ENCODE peak calls at places on chromosomes 11 and 22, in four cellular contexts. E, G, U and B are unnamed samples.

GRCh38 chr11:12354750-12355545 is 22.4 kb upstream of the PARVA start:
- DNase-seq in E (no peak), G (no peak), U (no peak), B (no peak)

GRCh38 chr11:128548655-128549255 is 38.6 kb downstream of the ETS1 start:
- DNase-seq in E (peak; percentile 48), G (no peak), U (peak; percentile 79), B (peak; percentile 55)

GRCh38 chr11:87180743-87181142 is 143.0 kb downstream of the TMEM135 start:
- DNase-seq in E (no peak), G (no peak), U (peak; percentile 73), B (peak; percentile 8)

GRCh38 chr11:35454362-35454761 is 35.0 kb upstream of the SLC1A2 start:
- DNase-seq in E (no peak), G (no peak), U (no peak), B (no peak)

GRCh38 chr11:70270877-70271634 is 566 bp downstream of the PPFIA1 start:
- DNase-seq in E (peak; percentile 48), G (no peak), U (peak; percentile 68), B (peak; percentile 56)

GRCh38 chr11:80846979-80847378 is 1406.1 kb upstream of the TENM4 start:
- DNase-seq in E (no peak), G (no peak), U (no peak), B (no peak)

GRCh38 chr11:3745161-3745560 is 52.2 kb downstream of the NUP98 start:
- DNase-seq in E (no peak), G (no peak), U (no peak), B (no peak)

GRCh38 chr11:69644071-69644961 is 3.4 kb downstream of the CCND1 start:
- DNase-seq in E (no peak), G (no peak), U (peak; percentile 93), B (peak; percentile 78)

GRCh38 chr22:30245985-30246901 is at the start of gene LIF:
- DNase-seq in E (no peak), G (no peak), U (peak; percentile 69), B (peak; percentile 74)

GRCh38 chr11:126394036-126394435 is 38.5 kb downstream of the ST3GAL4 start:
- DNase-seq in E (no peak), G (no peak), U (no peak), B (no peak)

GRCh38 chr11:84564180-84564866 is 1062.8 kb downstream of the DLG2 start:
- DNase-seq in E (peak; percentile 69), G (peak; percentile 26), U (peak; percentile 61), B (peak; percentile 55)

GRCh38 chr22:20226760-20227350 is 41.3 kb downstream of the RTN4R start:
- DNase-seq in E (no peak), G (no peak), U (no peak), B (no peak)

GRCh38 chr11:68314886-68315580 is 2.6 kb downstream of the LRP5 start:
- DNase-seq in E (no peak), G (no peak), U (peak; percentile 38), B (peak; percentile 56)

GRCh38 chr11:11227686-11228085 is 125.4 kb downstream of the CSNK2A3 start:
- DNase-seq in E (no peak), G (no peak), U (no peak), B (no peak)

GRCh38 chr11:30016588-30017363 is at the start of gene KCNA4:
- DNase-seq in E (no peak), G (peak; percentile 59), U (peak; percentile 53), B (no peak)

GRCh38 chr11:116576523-116576922 is 196.3 kb downstream of the BUD13 start:
- DNase-seq in E (no peak), G (no peak), U (no peak), B (peak; percentile 28)

GRCh38 chr11:7454854-7455253 is 30.5 kb upstream of the OLFML1 start:
- DNase-seq in E (no peak), G (no peak), U (no peak), B (no peak)

GRCh38 chr11:123145661-123146060 is 49.4 kb downstream of the CLMP start:
- DNase-seq in E (no peak), G (peak; percentile 14), U (no peak), B (peak; percentile 32)

GRCh38 chr11:59076876-59077571 is 9.1 kb upstream of the GLYATL1B start:
- DNase-seq in E (peak; percentile 87), G (no peak), U (no peak), B (no peak)

GRCh38 chr11:128621491-128622136 is 34.3 kb upstream of the ETS1 start:
- DNase-seq in E (no peak), G (no peak), U (peak; percentile 88), B (peak; percentile 98)

GRCh38 chr11:76512851-76513653 is 68.2 kb downstream of the EMSY start:
- DNase-seq in E (peak; percentile 32), G (no peak), U (peak; percentile 68), B (peak; percentile 43)

GRCh38 chr11:132060546-132060945 is 690.1 kb downstream of the NTM start:
- DNase-seq in E (no peak), G (no peak), U (no peak), B (peak; percentile 33)

GRCh38 chr22:19597399-19597735 is 73.2 kb upstream of the CLDN5 start:
- DNase-seq in E (peak; percentile 90), G (no peak), U (no peak), B (no peak)

GRCh38 chr11:74179234-74180126 is 8.4 kb downstream of the PPME1 start:
- DNase-seq in E (no peak), G (no peak), U (no peak), B (peak; percentile 40)

GRCh38 chr11:129937592-129938238 is 42.3 kb upstream of the NFRKB start:
- DNase-seq in E (peak; percentile 30), G (peak; percentile 57), U (no peak), B (no peak)

GRCh38 chr11:119472186-119472855 is 49.3 kb upstream of the THY1 start:
- DNase-seq in E (no peak), G (no peak), U (peak; percentile 32), B (no peak)

GRCh38 chr11:116421529-116422185 is 351.1 kb downstream of the BUD13 start:
- DNase-seq in E (no peak), G (no peak), U (no peak), B (no peak)

GRCh38 chr11:56331861-56332491 is 13.9 kb upstream of the OR8K1 start:
- DNase-seq in E (no peak), G (no peak), U (no peak), B (no peak)

GRCh38 chr11:110645253-110645652 is 67.0 kb downstream of the ARHGAP20 start:
- DNase-seq in E (no peak), G (no peak), U (no peak), B (no peak)

GRCh38 chr11:81658722-81659121 is 1074.9 kb downstream of the FAM181B start:
- DNase-seq in E (peak; percentile 44), G (peak; percentile 3), U (peak; percentile 17), B (peak; percentile 2)

GRCh38 chr11:406796-407650 is 7.8 kb downstream of the SIGIRR start:
- DNase-seq in E (peak; percentile 94), G (peak; percentile 84), U (peak; percentile 90), B (peak; percentile 87)

GRCh38 chr22:21042978-21043855 is 2.5 kb upstream of the LRRC74B start:
- DNase-seq in E (no peak), G (no peak), U (no peak), B (peak; percentile 35)

GRCh38 chr11:125750629-125751028 is 4.5 kb downstream of the PATE1 start:
- DNase-seq in E (no peak), G (no peak), U (no peak), B (no peak)

GRCh38 chr11:129975543-129975942 is 27.1 kb downstream of the PRDM10 start:
- DNase-seq in E (no peak), G (no peak), U (no peak), B (no peak)

GRCh38 chr11:5564259-5565019 is 16.1 kb upstream of the OR52H1 start:
- DNase-seq in E (peak; percentile 1), G (no peak), U (no peak), B (no peak)

GRCh38 chr11:64594159-64594939 is 3.3 kb downstream of the SLC22A12 start:
- DNase-seq in E (no peak), G (no peak), U (no peak), B (no peak)

GRCh38 chr11:45900916-45901617 is 6.0 kb downstream of the FREY1 start:
- DNase-seq in E (no peak), G (no peak), U (peak; percentile 23), B (no peak)

GRCh38 chr11:87425943-87426342 is 388.2 kb downstream of the TMEM135 start:
- DNase-seq in E (no peak), G (no peak), U (no peak), B (peak; percentile 64)

GRCh38 chr11:70026012-70026411 is 52.1 kb upstream of the ANO1 start:
- DNase-seq in E (no peak), G (no peak), U (no peak), B (no peak)

GRCh38 chr22:49228431-49229037 is 599.1 kb downstream of the BRD1 start:
- DNase-seq in E (no peak), G (no peak), U (no peak), B (no peak)